ENCODE peak calls at places on chromosomes 6 and 20, in seven cellular contexts. W is amniotic stem cell, Y is RWPE2, F is heart right ventricle, I is transverse colon, B is fibroblast of villous mesenchyme, M is lower lobe of right lung. K is an unnamed sample.

GRCh38 chr20:11912013-11912663 is 5.6 kb upstream of the BTBD3 start:
- DNase-seq in M (no peak), W (no peak), I (no peak), F (no peak), B (no peak), Y (no peak), K (peak)

GRCh38 chr6:158043008-158043407 is 61.3 kb downstream of the SYNJ2 start:
- DNase-seq in Y (no peak), W (no peak), F (no peak), I (no peak), B (no peak), M (peak), K (peak)

GRCh38 chr20:43095034-43095433 is 94.7 kb downstream of the PTPRT start:
- DNase-seq in F (no peak), Y (no peak), M (no peak), W (no peak), I (no peak), B (no peak), K (no peak)

GRCh38 chr6:7172605-7173185 is 64.9 kb downstream of the RREB1 start:
- DNase-seq in F (no peak), W (no peak), B (no peak), I (no peak), Y (no peak), M (no peak), K (peak)

GRCh38 chr6:143485967-143486366 is 25.6 kb downstream of the FUCA2 start:
- DNase-seq in W (no peak), M (no peak), I (no peak), B (no peak), Y (no peak), F (no peak), K (no peak)

GRCh38 chr6:36028887-36029324 is 1.3 kb downstream of the MAPK14 start:
- DNase-seq in I (peak), B (peak), Y (peak), W (peak), M (peak), F (peak), K (peak)

GRCh38 chr6:91083226-91083625 is 496.4 kb upstream of the MAP3K7 start:
- DNase-seq in I (no peak), M (no peak), F (no peak), W (no peak), B (peak), Y (no peak), K (no peak)

GRCh38 chr20:9323622-9324021 is 190.8 kb upstream of the LAMP5 start:
- DNase-seq in I (no peak), M (no peak), B (no peak), Y (no peak), W (no peak), F (no peak), K (no peak)

GRCh38 chr20:62598761-62599194 is 43.5 kb upstream of the SLCO4A1 start:
- DNase-seq in B (no peak), M (no peak), F (no peak), W (no peak), Y (no peak), I (peak), K (no peak)

GRCh38 chr20:38373231-38373867 is 27.1 kb downstream of the LBP start:
- DNase-seq in F (peak), W (no peak), B (peak), M (no peak), Y (peak), I (no peak), K (no peak)

GRCh38 chr20:42556575-42556974 is 633.1 kb downstream of the PTPRT start:
- DNase-seq in F (no peak), I (no peak), W (no peak), B (no peak), Y (no peak), M (no peak), K (no peak)

GRCh38 chr20:31835977-31836852 is 9.2 kb downstream of the FOXS1 start:
- DNase-seq in W (peak), Y (peak), I (peak), F (peak), M (peak), B (peak), K (peak)

GRCh38 chr6:79100304-79100703 is 22.2 kb upstream of the PHIP start:
- DNase-seq in Y (no peak), M (no peak), B (no peak), I (no peak), W (no peak), F (no peak), K (no peak)

GRCh38 chr6:168193816-168194701 is 115.0 kb upstream of the FRMD1 start:
- DNase-seq in W (no peak), I (no peak), B (no peak), M (no peak), Y (no peak), F (no peak), K (peak)

GRCh38 chr6:18070486-18070885 is 52.0 kb downstream of the NHLRC1 start:
- DNase-seq in F (no peak), W (no peak), Y (no peak), M (no peak), I (no peak), B (no peak), K (no peak)

GRCh38 chr20:38723982-38724602 is at the start of gene SLC32A1:
- DNase-seq in M (no peak), F (no peak), Y (peak), B (no peak), I (no peak), W (no peak), K (no peak)

GRCh38 chr20:46186210-46186609 is 68.1 kb downstream of the CD40 start:
- DNase-seq in F (no peak), W (no peak), M (no peak), B (no peak), I (no peak), Y (no peak), K (no peak)

GRCh38 chr6:109456710-109457595 is 1.4 kb upstream of the MICAL1 start:
- DNase-seq in W (no peak), M (peak), I (peak), F (peak), Y (no peak), B (no peak), K (peak)

GRCh38 chr20:10414982-10415650 is 18.9 kb downstream of the MKKS start:
- DNase-seq in I (no peak), B (peak), M (no peak), W (no peak), F (no peak), Y (no peak), K (no peak)

K was measured in aorta.